ENCODE peak calls at places on chromosome 17, in four cellular contexts. B, Q, Z and L are unnamed samples.

GRCh38 chr17:80453980-80454556 is 22.3 kb downstream of the NPTX1 start:
- DNase-seq in Q (no peak), B (no peak), Z (peak; percentile 16), L (no peak)

GRCh38 chr17:53655591-53655990 is 167.1 kb upstream of the KIF2B start:
- DNase-seq in B (no peak), Z (no peak), Q (no peak), L (no peak)

GRCh38 chr17:61390479-61390791 is 9.2 kb upstream of the TBX2 start:
- DNase-seq in Z (no peak), B (no peak), Q (no peak), L (no peak)

GRCh38 chr17:42760652-42761581 is at the start of gene RAMP2:
- DNase-seq in Q (no peak), B (no peak), Z (no peak), L (peak; percentile 51)

GRCh38 chr17:75722076-75722475 is 817 bp downstream of the ITGB4 start:
- DNase-seq in Z (no peak), Q (no peak), B (no peak), L (no peak)

GRCh38 chr17:29958947-29959657 is 17.7 kb downstream of the EFCAB5 start:
- DNase-seq in Z (no peak), Q (no peak), B (no peak), L (no peak)

GRCh38 chr17:15920758-15921239 is 24.1 kb upstream of the ADORA2B start:
- DNase-seq in B (peak; percentile 50), Z (peak; percentile 77), Q (no peak), L (peak; percentile 20)

GRCh38 chr17:19744492-19744891 is 3.6 kb downstream of the ALDH3A1 start:
- DNase-seq in Z (no peak), B (no peak), Q (no peak), L (peak; percentile 46)

GRCh38 chr17:73955616-73956015 is 247.9 kb upstream of the RPL38 start:
- DNase-seq in B (no peak), Z (no peak), Q (no peak), L (no peak)

GRCh38 chr17:46020023-46020735 is 21.1 kb downstream of the STH start:
- DNase-seq in B (no peak), Z (no peak), Q (peak; percentile 39), L (no peak)

GRCh38 chr17:9669551-9670008 is 24.3 kb downstream of the USP43 start:
- DNase-seq in B (no peak), Z (no peak), Q (no peak), L (no peak)

GRCh38 chr17:66953661-66954060 is 10.8 kb upstream of the CACNG4 start:
- DNase-seq in Q (no peak), B (no peak), Z (no peak), L (no peak)

GRCh38 chr17:60792250-60792898 is 114.7 kb downstream of the BCAS3 start:
- DNase-seq in Z (no peak), Q (no peak), B (no peak), L (no peak)

GRCh38 chr17:37643829-37644228 is 583 bp upstream of the DDX52 start:
- DNase-seq in B (no peak), Q (no peak), Z (no peak), L (no peak)

GRCh38 chr17:5715478-5715877 is 131.2 kb upstream of the NLRP1 start:
- DNase-seq in Q (no peak), B (no peak), Z (no peak), L (no peak)

GRCh38 chr17:19398301-19399181 is 11.6 kb upstream of the MFAP4 start:
- DNase-seq in Z (no peak), B (no peak), Q (no peak), L (no peak)

GRCh38 chr17:45979137-45979536 is 19.9 kb upstream of the STH start:
- DNase-seq in Z (no peak), Q (no peak), B (no peak), L (no peak)

GRCh38 chr17:67868176-67868575 is 42.9 kb downstream of the BPTF start:
- DNase-seq in B (no peak), Z (no peak), Q (no peak), L (no peak)

GRCh38 chr17:17692353-17693252 is 11.3 kb downstream of the RAI1 start:
- DNase-seq in Z (peak; percentile 52), Q (no peak), B (no peak), L (no peak)

GRCh38 chr17:81648707-81649085 is 7.6 kb downstream of the PDE6G start:
- DNase-seq in Q (no peak), Z (no peak), B (no peak), L (peak; percentile 40)

GRCh38 chr17:81427446-81428120 is 32.3 kb downstream of the BAHCC1 start:
- DNase-seq in B (no peak), Z (no peak), Q (no peak), L (no peak)

GRCh38 chr17:68704897-68705296 is 103.7 kb upstream of the FAM20A start:
- DNase-seq in Q (no peak), B (no peak), Z (no peak), L (no peak)

GRCh38 chr17:38628441-38628840 is 22.7 kb upstream of the SRCIN1 start:
- DNase-seq in B (peak; percentile 81), Q (no peak), Z (peak; percentile 89), L (peak; percentile 38)

GRCh38 chr17:81142301-81143199 is 22.8 kb upstream of the PVALEF start:
- DNase-seq in Z (peak; percentile 82), Q (peak; percentile 5), B (peak; percentile 78), L (peak; percentile 80)

GRCh38 chr17:57948555-57949420 is 6.4 kb downstream of the CUEDC1 start:
- DNase-seq in B (no peak), Q (no peak), Z (no peak), L (no peak)

GRCh38 chr17:81156866-81157805 is 8.2 kb upstream of the PVALEF start:
- DNase-seq in Q (no peak), B (no peak), Z (no peak), L (no peak)

GRCh38 chr17:58595194-58595792 is 80.9 kb upstream of the MTMR4 start:
- DNase-seq in Q (no peak), Z (no peak), B (no peak), L (no peak)

GRCh38 chr17:7266784-7267183 is 4.5 kb upstream of the CLDN7 start:
- DNase-seq in Q (no peak), Z (no peak), B (no peak), L (no peak)

GRCh38 chr17:81306898-81307510 is 11.9 kb upstream of the SLC38A10 start:
- DNase-seq in Z (no peak), B (no peak), Q (no peak), L (no peak)

GRCh38 chr17:73013816-73014663 is 78.4 kb downstream of the SLC39A11 start:
- DNase-seq in B (no peak), Z (no peak), Q (no peak), L (no peak)

GRCh38 chr17:9192010-9192409 is 170.7 kb downstream of the NTN1 start:
- DNase-seq in B (no peak), Z (no peak), Q (no peak), L (no peak)

GRCh38 chr17:42541041-42541833 is 5.2 kb downstream of the NAGLU start:
- DNase-seq in Q (no peak), B (no peak), Z (peak; percentile 94), L (no peak)

GRCh38 chr17:76147211-76148014 is 6.4 kb upstream of the FOXJ1 start:
- DNase-seq in B (no peak), Q (no peak), Z (peak; percentile 45), L (no peak)

GRCh38 chr17:73490851-73491250 is 153.4 kb downstream of the SDK2 start:
- DNase-seq in B (no peak), Z (no peak), Q (no peak), L (no peak)

GRCh38 chr17:40333781-40334453 is 24.9 kb downstream of the RARA start:
- DNase-seq in Z (no peak), B (no peak), Q (no peak), L (no peak)
- TF ChIP-seq TCF7 in Z (no peak), B (no peak), Q (no peak), L (no peak)

DNA sequence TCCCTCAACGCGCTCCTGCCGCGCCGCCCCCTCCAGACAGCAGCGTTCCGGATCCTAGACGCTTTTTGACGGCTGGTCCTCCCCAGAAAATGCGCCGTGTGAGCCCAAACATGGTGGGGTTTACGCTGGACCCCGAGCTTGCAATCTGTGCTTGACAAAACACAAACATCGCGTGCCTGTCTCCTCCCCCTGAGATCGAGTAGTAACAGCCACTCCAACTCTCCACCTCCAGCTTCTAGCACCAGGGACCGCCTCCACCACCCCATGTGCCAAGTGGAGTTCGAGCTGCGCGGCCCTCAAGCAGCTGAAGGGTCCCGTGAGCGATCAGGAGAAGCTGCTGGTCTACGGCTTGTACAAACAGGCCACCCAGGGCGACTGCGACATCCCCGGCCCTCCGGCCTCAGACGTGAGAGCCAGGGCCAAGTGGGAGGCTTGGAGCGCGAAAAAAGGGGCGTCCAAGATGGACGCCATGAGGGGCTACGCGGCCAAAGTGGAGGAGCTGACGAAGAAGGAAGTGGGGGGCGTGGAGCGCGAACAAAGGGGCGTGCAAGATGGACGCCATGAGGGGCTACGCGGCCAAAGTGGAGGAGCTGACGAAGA is 656 bp upstream of the GEMIN4 start:
- DNase-seq in Q (no peak), Z (no peak), B (peak; percentile 28), L (peak; percentile 40)
- TF ChIP-seq ESRRA in Q (no peak), Z (no peak), B (no peak), L (no peak)

DNA sequence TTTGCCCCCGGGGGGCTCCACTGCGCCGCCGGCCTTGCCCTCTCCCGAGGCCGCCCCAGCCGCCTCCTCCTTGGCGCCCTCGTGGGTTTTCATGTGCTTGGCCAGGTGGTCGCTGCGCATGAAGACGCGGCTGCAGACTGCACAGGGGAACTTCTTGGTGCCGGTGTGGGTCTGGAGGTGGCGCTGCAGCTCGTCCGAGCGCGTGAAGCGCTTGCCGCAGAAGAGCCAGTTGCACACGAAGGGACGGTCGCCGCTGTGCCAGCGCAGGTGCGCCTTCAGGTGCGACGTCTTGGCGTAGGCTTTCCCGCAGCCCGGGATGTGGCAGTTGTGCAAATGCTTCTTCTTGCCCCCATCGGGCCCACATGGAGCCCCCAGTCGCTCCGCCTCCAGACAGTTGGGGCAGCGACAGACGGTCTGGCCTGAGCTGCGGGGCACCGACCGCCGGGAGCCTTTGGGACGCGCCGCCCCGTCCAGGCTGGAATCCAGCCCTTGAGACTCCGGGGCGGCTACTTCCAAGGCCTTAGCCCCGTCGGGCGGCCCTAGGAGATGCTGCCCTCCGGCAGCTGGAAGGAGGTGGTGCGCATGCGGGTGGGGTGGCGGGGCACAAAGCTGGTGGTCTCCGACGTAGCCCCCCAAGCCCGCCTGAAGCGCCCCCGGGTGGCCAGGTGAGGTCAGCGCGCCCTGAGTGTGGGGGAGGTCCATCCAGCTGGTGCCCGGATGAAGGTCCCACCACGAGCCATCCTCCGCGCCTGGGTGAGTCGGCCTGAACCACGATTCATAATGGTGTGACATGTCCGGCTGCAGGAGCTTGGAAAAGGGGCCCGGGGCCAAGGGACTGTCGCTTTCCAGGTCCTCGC is 3.4 kb downstream of the SP6 start:
- DNase-seq in Z (no peak), B (no peak), Q (no peak), L (peak; percentile 77)
- TF ChIP-seq ETV6 in Z (no peak), B (no peak), Q (no peak), L (peak; percentile 92)

DNA sequence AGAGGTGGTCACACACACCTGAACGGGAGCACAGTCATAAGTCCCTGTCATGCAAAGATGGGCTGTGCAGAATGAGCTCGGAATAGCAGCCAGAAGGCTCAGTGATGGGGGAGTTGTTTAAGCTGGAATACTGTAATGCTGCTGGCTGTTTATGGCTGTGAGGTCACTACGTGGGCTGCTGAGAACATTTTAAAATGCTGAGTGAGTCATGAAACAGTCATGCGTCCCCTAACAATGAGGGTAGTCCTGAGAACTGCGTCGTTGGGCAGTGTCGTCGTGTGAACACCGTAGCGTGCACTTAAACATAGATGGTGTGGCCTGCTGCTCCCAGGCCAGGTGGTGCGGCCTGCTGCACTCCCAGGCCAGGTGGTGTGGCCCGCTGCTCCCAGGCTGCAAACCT is 39.7 kb downstream of the TBCD start:
- DNase-seq in Z (no peak), Q (no peak), B (no peak), L (no peak)
- TF ChIP-seq TCF7 in Z (no peak), Q (no peak), B (no peak), L (no peak)